ENCODE peak calls at places on chromosomes 16 and 17, in eight cellular contexts. I is HCT116, B is endothelial cell of umbilical vein, X is transverse colon, M is upper lobe of left lung, W is IMR-90, U is ovary, R is tibial nerve. O is an unnamed sample. For H3K27me3, the result is how much of the 10 kb centered on the place peaks cover.

GRCh38 chr17:13871261-13871660 is 198.0 kb upstream of the COX10 start:
- DNase-seq in I (no peak), B (no peak), X (no peak), M (no peak), W (no peak), U (no peak), R (no peak), O (no peak)

GRCh38 chr16:88926374-88926990 is 50.5 kb downstream of the CBFA2T3 start:
- DNase-seq in I (peak), B (no peak), X (no peak), M (peak), W (no peak), U (no peak), R (no peak), O (no peak)

GRCh38 chr17:64420143-64420670 is 28.7 kb upstream of the MILR1 start:
- DNase-seq in I (peak), B (peak), X (no peak), M (no peak), W (peak), U (no peak), R (peak), O (no peak)

GRCh38 chr16:74868501-74868900 is 93.9 kb upstream of the FA2H start:
- DNase-seq in I (no peak), B (peak), X (no peak), M (no peak), W (peak), U (no peak), R (no peak), O (no peak)

GRCh38 chr17:47941998-47942490 is 673 bp downstream of the PNPO start:
- DNase-seq in I (no peak), B (peak), X (no peak), M (no peak), W (no peak), U (no peak), R (no peak), O (no peak)

GRCh38 chr16:10921536-10922327 is 20.5 kb downstream of the DEXI start:
- DNase-seq in I (no peak), B (no peak), X (no peak), M (no peak), W (no peak), U (no peak), R (peak), O (no peak)

GRCh38 chr17:77867308-77867781 is 91.2 kb upstream of the TNRC6C start:
- DNase-seq in I (no peak), B (no peak), X (no peak), M (no peak), W (no peak), U (no peak), R (no peak), O (no peak)

GRCh38 chr16:72172105-72173034 is at the start of gene PMFBP1:
- DNase-seq in I (no peak), B (peak), X (peak), M (no peak), W (peak), U (no peak), R (peak), O (no peak)

GRCh38 chr16:9645911-9646310 is 536.3 kb downstream of the GRIN2A start:
- DNase-seq in I (no peak), B (no peak), X (no peak), M (no peak), W (no peak), U (no peak), R (no peak), O (no peak)

GRCh38 chr16:10752843-10753523 is 9.3 kb downstream of the NUBP1 start:
- DNase-seq in I (no peak), B (no peak), X (peak), M (no peak), W (no peak), U (no peak), R (peak), O (no peak)

GRCh38 chr17:82820278-82821251 is 19.3 kb downstream of the ZNF750 start:
- DNase-seq in I (no peak), B (no peak), X (no peak), M (no peak), W (no peak), U (no peak), R (no peak), O (no peak)

GRCh38 chr16:86199871-86200700 is 301.1 kb downstream of the IRF8 start:
- DNase-seq in I (no peak), B (no peak), X (peak), M (no peak), W (peak), U (no peak), R (no peak), O (no peak)

GRCh38 chr17:74746922-74747321 is 1.5 kb upstream of the NHERF1 start:
- DNase-seq in I (no peak), B (no peak), X (no peak), M (no peak), W (no peak), U (no peak), R (no peak), O (no peak)

GRCh38 chr17:12422632-12423031 is 243.1 kb upstream of the MYOCD start:
- DNase-seq in I (no peak), B (no peak), X (peak), M (peak), W (no peak), U (peak), R (no peak), O (no peak)

GRCh38 chr16:11986521-11987057 is 10.1 kb downstream of the SNX29 start:
- DNase-seq in I (no peak), B (no peak), X (no peak), M (no peak), W (peak), U (no peak), R (no peak), O (no peak)

GRCh38 chr16:79381552-79382042 is 218.9 kb downstream of the MAF start:
- DNase-seq in I (no peak), B (no peak), X (no peak), M (no peak), W (no peak), U (no peak), R (peak), O (no peak)

GRCh38 chr17:79385962-79386563 is 224.8 kb downstream of the RBFOX3 start:
- DNase-seq in I (no peak), B (no peak), X (no peak), M (no peak), W (no peak), U (no peak), R (no peak), O (no peak)

GRCh38 chr17:2547176-2547575 is 35.5 kb upstream of the METTL16 start:
- DNase-seq in I (no peak), B (no peak), X (no peak), M (no peak), W (peak), U (no peak), R (no peak), O (no peak)

GRCh38 chr16:4660454-4661007 is 32.8 kb upstream of the NUDT16L1 start:
- DNase-seq in I (no peak), B (peak), X (peak), M (peak), W (peak), U (peak), R (no peak), O (no peak)

GRCh38 chr17:50452627-50453300 is 15.9 kb downstream of the CHAD start:
- DNase-seq in I (no peak), B (no peak), X (peak), M (no peak), W (peak), U (no peak), R (no peak), O (no peak)

GRCh38 chr17:82213251-82214011 is 789 bp upstream of the CCDC57 start:
- DNase-seq in I (no peak), B (peak), X (peak), M (peak), W (peak), U (peak), R (no peak), O (no peak)

GRCh38 chr16:11626657-11627291 is 40.1 kb upstream of the LITAF start:
- DNase-seq in I (no peak), B (no peak), X (no peak), M (no peak), W (no peak), U (no peak), R (no peak), O (no peak)

GRCh38 chr17:51189628-51190027 is 23.4 kb downstream of the NME2 start:
- DNase-seq in I (no peak), B (no peak), X (no peak), M (no peak), W (peak), U (no peak), R (no peak), O (no peak)

GRCh38 chr16:49464877-49465504 is 91.4 kb downstream of the C16orf78 start:
- DNase-seq in I (no peak), B (no peak), X (no peak), M (peak), W (no peak), U (peak), R (no peak), O (peak)

GRCh38 chr17:75390982-75391381 is 14.5 kb downstream of the GRB2 start:
- DNase-seq in I (no peak), B (peak), X (no peak), M (no peak), W (peak), U (no peak), R (no peak), O (no peak)

GRCh38 chr17:51365090-51365489 is 104.7 kb downstream of the UTP18 start:
- DNase-seq in I (no peak), B (peak), X (no peak), M (no peak), W (no peak), U (no peak), R (no peak), O (no peak)

GRCh38 chr16:24286713-24287405 is 30.7 kb downstream of the CACNG3 start:
- DNase-seq in I (no peak), B (no peak), X (no peak), M (no peak), W (no peak), U (no peak), R (no peak), O (no peak)

GRCh38 chr17:78890111-78890897 is 12.7 kb downstream of the CEP295NL start:
- DNase-seq in I (no peak), B (no peak), X (peak), M (peak), W (no peak), U (no peak), R (peak), O (no peak)

GRCh38 chr17:48149174-48150106 is 41.9 kb downstream of the SNX11 start:
- DNase-seq in I (no peak), B (no peak), X (no peak), M (no peak), W (no peak), U (no peak), R (no peak), O (no peak)

GRCh38 chr16:2784536-2785100 is 2.7 kb downstream of the PRSS33 start:
- DNase-seq in I (no peak), B (no peak), X (peak), M (peak), W (no peak), U (peak), R (no peak), O (no peak)

GRCh38 chr17:38747385-38748328 is 479 bp downstream of the PCGF2 start:
- DNase-seq in I (no peak), B (no peak), X (peak), M (peak), W (no peak), U (peak), R (peak), O (no peak)

GRCh38 chr16:54193013-54193655 is 93.5 kb downstream of the IRX3 start:
- DNase-seq in I (no peak), B (no peak), X (no peak), M (no peak), W (no peak), U (no peak), R (no peak), O (no peak)

DNA sequence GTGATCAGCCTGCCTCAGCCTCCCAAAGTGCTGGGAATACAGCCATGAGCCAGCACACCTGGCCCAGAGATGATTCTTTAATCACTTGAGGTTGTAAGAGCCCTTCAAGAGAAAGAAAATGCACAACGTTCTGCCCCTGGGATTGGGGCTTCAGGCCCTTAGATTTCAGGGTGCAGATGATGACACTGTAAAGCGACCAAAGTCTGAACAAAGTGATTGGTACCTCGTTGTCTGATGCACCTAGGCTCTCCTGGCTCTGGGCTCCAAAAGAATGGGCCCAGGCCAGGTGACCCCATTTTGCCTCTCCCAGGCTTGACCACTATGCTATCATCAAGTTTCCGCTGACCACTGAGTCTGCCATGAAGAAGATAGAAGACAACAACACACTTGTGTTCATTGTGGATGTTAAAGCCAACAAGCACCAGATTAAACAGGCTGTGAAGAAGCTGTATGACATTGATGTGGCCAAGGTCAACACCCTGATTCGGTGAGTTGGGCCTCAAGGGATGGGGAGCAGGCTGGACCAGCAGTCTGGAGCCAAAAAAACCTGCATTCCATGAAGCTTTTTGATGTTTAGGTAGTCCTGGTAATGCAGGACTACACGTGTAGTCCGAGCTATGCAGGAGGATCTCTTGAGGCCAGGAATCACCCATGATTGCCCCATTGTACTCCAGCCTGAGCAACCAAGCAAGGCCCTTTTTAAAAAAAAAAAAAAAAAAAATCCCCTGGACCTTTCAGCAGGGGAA is 2.8 kb downstream of the RPL23A start:
- DNase-seq in I (no peak), B (no peak), X (no peak), M (no peak), W (no peak), U (no peak), R (no peak), O (no peak)
- TF ChIP-seq POLR2A in I (no peak), B (peak), X (no peak), M (no peak), W (no peak), U (no peak), R (no peak), O (no peak)

GRCh38 chr17:58196610-58197009 is 4.1 kb downstream of the EPX start:
- DNase-seq in I (no peak), B (no peak), X (no peak), M (no peak), W (no peak), U (no peak), R (no peak), O (no peak)
- H3K27me3 ChIP-seq in I (under half), B (under half), X (under half), M (under half), W (under half), U (under half), R (under half), O (under half)

GRCh38 chr17:28895794-28896447 is 1.6 kb downstream of the FLOT2 start:
- DNase-seq in I (no peak), B (peak), X (no peak), M (no peak), W (no peak), U (no peak), R (no peak), O (no peak)

GRCh38 chr17:28897769-28898259 is 281 bp upstream of the FLOT2 start:
- DNase-seq in I (no peak), B (peak), X (no peak), M (no peak), W (no peak), U (no peak), R (no peak), O (no peak)

GRCh38 chr17:28896491-28896883 is 1.0 kb downstream of the FLOT2 start:
- DNase-seq in I (no peak), B (peak), X (no peak), M (no peak), W (no peak), U (no peak), R (no peak), O (no peak)

GRCh38 chr17:28898261-28898955 is 875 bp upstream of the FLOT2 start:
- DNase-seq in I (no peak), B (no peak), X (no peak), M (no peak), W (no peak), U (no peak), R (no peak), O (no peak)

GRCh38 chr17:28896884-28897768 is at the start of gene FLOT2:
- DNase-seq in I (no peak), B (peak), X (peak), M (peak), W (peak), U (peak), R (peak), O (no peak)
- TF ChIP-seq POLR2A in I (peak), B (peak), X (peak), M (peak), W (no peak), U (peak), R (no peak), O (no peak)

DNA sequence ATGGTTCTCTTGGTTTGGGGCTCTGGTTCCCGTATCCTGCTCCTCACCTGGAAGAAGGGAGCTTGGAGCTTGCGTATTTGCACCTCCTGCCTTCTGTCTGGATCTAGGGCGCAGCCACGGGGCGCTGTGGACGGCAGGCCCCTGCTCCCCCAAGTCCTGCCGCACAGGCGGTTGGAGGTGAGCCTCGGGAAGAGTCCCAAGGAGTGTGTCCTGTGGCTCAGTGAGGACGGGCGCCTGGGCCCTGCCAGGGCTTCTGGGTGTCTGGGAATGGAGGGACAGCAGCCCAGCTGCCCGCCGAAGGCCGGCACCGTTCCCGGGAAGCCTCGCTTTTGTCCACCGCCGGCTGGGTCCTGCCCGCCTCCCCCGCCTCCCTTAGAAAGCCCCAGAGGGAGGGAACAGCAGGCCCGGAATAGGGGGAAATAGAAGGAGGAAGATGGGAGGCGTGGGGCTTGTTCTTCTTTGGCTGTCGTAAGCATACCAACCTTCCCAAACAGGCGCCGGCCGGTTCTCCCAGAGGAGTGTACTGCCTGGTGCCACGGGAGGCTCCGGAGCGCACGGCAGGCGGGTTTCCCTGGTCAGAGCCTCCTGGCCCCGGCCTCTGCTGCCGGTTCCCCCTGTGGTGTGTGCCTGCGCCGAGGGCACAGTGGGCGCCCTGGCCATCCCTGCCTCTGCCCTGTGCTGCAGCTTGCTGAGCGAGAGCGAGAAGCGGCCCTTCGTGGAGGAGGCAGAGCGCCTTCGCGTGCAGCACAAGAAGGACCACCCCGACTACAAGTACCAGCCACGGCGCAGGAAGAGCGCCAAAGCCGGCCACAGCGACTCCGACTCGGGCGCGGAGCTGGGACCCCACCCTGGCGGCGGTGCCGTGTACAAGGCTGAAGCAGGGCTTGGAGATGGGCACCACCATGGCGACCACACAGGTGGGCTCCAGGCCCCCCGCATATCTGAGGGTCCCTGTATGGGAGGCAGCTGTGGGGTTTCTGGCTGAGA is 1.8 kb downstream of the SOX8 start:
- DNase-seq in I (no peak), B (no peak), X (no peak), M (peak), W (no peak), U (no peak), R (no peak), O (no peak)
- H3K27me3 ChIP-seq in I (under half), B (under half), X (half or more), M (under half), W (half or more), U (under half), R (under half), O (under half)

GRCh38 chr16:78196527-78196926 is 97.1 kb downstream of the WWOX start:
- DNase-seq in I (no peak), B (no peak), X (no peak), M (no peak), W (no peak), U (no peak), R (no peak), O (no peak)
- TF ChIP-seq POLR2A in I (no peak), B (no peak), X (no peak), M (no peak), W (no peak), U (no peak), R (no peak), O (no peak)

DNA sequence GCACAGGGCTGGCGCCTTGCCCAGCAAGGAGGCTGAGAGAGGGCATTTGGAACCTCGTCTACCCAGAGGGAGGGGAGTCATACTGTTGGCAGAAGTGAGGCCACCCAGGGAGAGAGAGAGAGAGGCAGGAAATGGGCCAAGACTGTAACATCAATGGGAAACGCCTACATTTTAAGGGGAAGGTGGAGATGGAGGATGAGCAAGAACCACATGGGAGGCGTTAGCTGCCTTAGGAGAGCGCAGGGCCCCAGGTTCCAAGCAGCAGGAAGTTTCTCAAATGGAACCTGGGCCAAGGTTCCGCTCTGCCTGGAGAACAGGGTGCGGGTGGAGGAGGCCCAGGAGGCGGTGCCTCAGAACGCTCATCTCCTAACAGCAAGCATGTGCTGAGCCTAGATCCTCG is 2.6 kb upstream of the WFDC1 start:
- DNase-seq in I (no peak), B (no peak), X (no peak), M (no peak), W (no peak), U (no peak), R (no peak), O (no peak)
- H3K27me3 ChIP-seq in I (under half), B (under half), X (under half), M (under half), W (under half), U (under half), R (under half), O (under half)

GRCh38 chr17:19551708-19552148 is 18.1 kb downstream of the SLC47A1 start:
- DNase-seq in I (no peak), B (no peak), X (no peak), M (no peak), W (no peak), U (no peak), R (no peak), O (no peak)
- TF ChIP-seq POLR2A in I (no peak), B (no peak), X (no peak), M (no peak), W (no peak), U (no peak), R (no peak), O (no peak)

O was measured in vagina.